ENCODE peak calls at places on chromosomes 7 and 10, in nine cellular contexts. I is transverse colon, L is stomach, G is upper lobe of left lung, C is SK-N-SH, U is suprapubic skin, A is GM12878, X is K562, Y is H1. S is an unnamed sample. For H3K27me3, the result is how much of the 10 kb centered on the place peaks cover.

GRCh38 chr10:118565301-118566075 is 30.0 kb downstream of the PRLHR start:
- DNase-seq in A (no peak), X (no peak), I (no peak), U (no peak), C (no peak), L (no peak), Y (no peak), G (no peak), S (no peak)

GRCh38 chr7:111132833-111133232 is 41.9 kb downstream of the LRRN3 start:
- DNase-seq in I (no peak), U (no peak), A (no peak), L (no peak), Y (no peak), X (no peak), C (no peak), G (no peak), S (no peak)

GRCh38 chr10:57696641-57697040 is 571.1 kb downstream of the IPMK start:
- DNase-seq in Y (no peak), G (no peak), X (no peak), A (no peak), U (no peak), C (no peak), L (no peak), I (no peak), S (no peak)

GRCh38 chr10:72328829-72329204 is 25.9 kb downstream of the DNAJB12 start:
- DNase-seq in A (no peak), I (no peak), L (no peak), C (no peak), G (no peak), Y (no peak), U (no peak), X (no peak), S (no peak)

GRCh38 chr7:17613338-17614041 is 315.0 kb downstream of the AHR start:
- DNase-seq in Y (no peak), G (no peak), I (no peak), C (no peak), A (no peak), U (no peak), L (no peak), X (no peak), S (no peak)

GRCh38 chr7:77537595-77538185 is 595 bp downstream of the PTPN12 start:
- DNase-seq in Y (no peak), I (peak), X (peak), L (peak), C (peak), A (no peak), G (peak), U (no peak), S (peak)

GRCh38 chr10:17512341-17513001 is 58.1 kb upstream of the ST8SIA6 start:
- DNase-seq in I (peak), U (no peak), A (no peak), G (peak), Y (no peak), L (peak), X (no peak), C (no peak), S (no peak)

GRCh38 chr10:35324196-35324595 is 12.1 kb upstream of the CCNY start:
- DNase-seq in X (no peak), C (no peak), I (no peak), G (no peak), A (no peak), U (no peak), L (no peak), Y (no peak), S (no peak)

GRCh38 chr10:125698599-125698998 is 15.6 kb upstream of the TEX36 start:
- DNase-seq in X (no peak), Y (no peak), G (no peak), A (no peak), U (no peak), C (peak), I (no peak), L (no peak), S (no peak)

GRCh38 chr7:156889746-156890145 is 3.2 kb downstream of the LMBR1 start:
- DNase-seq in Y (no peak), I (no peak), A (no peak), G (no peak), C (no peak), U (no peak), X (no peak), L (no peak), S (no peak)

GRCh38 chr10:118017071-118017740 is 29.5 kb downstream of the RAB11FIP2 start:
- DNase-seq in Y (no peak), G (no peak), A (no peak), X (no peak), L (no peak), I (no peak), U (no peak), C (no peak), S (no peak)

GRCh38 chr7:100386940-100387339 is 13.7 kb downstream of the PILRA start:
- DNase-seq in A (no peak), X (no peak), I (no peak), C (no peak), Y (no peak), U (no peak), G (no peak), L (no peak), S (no peak)

GRCh38 chr7:101352920-101353308 is 9.8 kb upstream of the COL26A1 start:
- DNase-seq in C (no peak), A (no peak), X (no peak), L (no peak), U (no peak), Y (no peak), I (no peak), G (no peak), S (no peak)

GRCh38 chr7:101168412-101169049 is 3.2 kb upstream of the VGF start:
- DNase-seq in I (no peak), A (no peak), L (no peak), Y (no peak), X (no peak), U (no peak), C (no peak), G (no peak), S (no peak)

GRCh38 chr10:47053399-47053798 is 142.2 kb downstream of the PTPN20 start:
- DNase-seq in A (no peak), I (no peak), L (peak), C (no peak), U (peak), X (no peak), G (no peak), Y (no peak), S (no peak)

GRCh38 chr10:102835007-102835482 is 2.2 kb downstream of the CYP17A1 start:
- DNase-seq in X (peak), L (peak), G (peak), C (peak), U (peak), Y (peak), I (peak), A (peak), S (peak)

GRCh38 chr7:122528879-122529481 is 169.9 kb downstream of the RNF133 start:
- DNase-seq in A (no peak), L (no peak), X (peak), G (no peak), U (no peak), Y (no peak), I (no peak), C (peak), S (no peak)

GRCh38 chr7:45574521-45575500 is 643 bp downstream of the ADCY1 start:
- DNase-seq in Y (no peak), G (no peak), U (peak), A (no peak), L (peak), X (no peak), C (peak), I (no peak), S (peak)

GRCh38 chr10:84427903-84428650 is 99.7 kb downstream of the CCSER2 start:
- DNase-seq in X (no peak), L (peak), U (no peak), C (no peak), G (no peak), A (no peak), Y (no peak), I (no peak), S (no peak)

GRCh38 chr10:122338609-122339441 is 35.7 kb upstream of the PLEKHA1 start:
- DNase-seq in Y (no peak), X (no peak), C (no peak), L (no peak), G (no peak), A (no peak), U (no peak), I (peak), S (no peak)

GRCh38 chr7:150970424-150970823 is 7.7 kb downstream of the KCNH2 start:
- DNase-seq in A (no peak), Y (no peak), U (no peak), C (no peak), X (no peak), I (no peak), L (no peak), G (no peak), S (no peak)
- TF ChIP-seq POLR2AphosphoS5 in A (no peak), Y (no peak), U (no peak), C (no peak), X (no peak), I (no peak), L (no peak), G (no peak), S (no peak)

GRCh38 chr10:43055991-43056567 is 20.8 kb upstream of the RET start:
- DNase-seq in U (peak), I (peak), G (no peak), A (no peak), X (no peak), C (peak), L (no peak), Y (no peak), S (peak)

GRCh38 chr10:43053825-43054224 is 23.0 kb upstream of the RET start:
- DNase-seq in L (no peak), X (no peak), Y (no peak), U (peak), I (peak), C (no peak), G (no peak), A (no peak), S (no peak)

GRCh38 chr10:43056568-43057011 is 20.3 kb upstream of the RET start:
- DNase-seq in L (no peak), Y (no peak), A (no peak), U (peak), X (no peak), C (no peak), G (no peak), I (no peak), S (peak)

GRCh38 chr10:43055217-43055616 is 21.7 kb upstream of the RET start:
- DNase-seq in X (no peak), G (peak), A (no peak), C (no peak), Y (no peak), U (peak), I (no peak), L (no peak), S (no peak)

DNA sequence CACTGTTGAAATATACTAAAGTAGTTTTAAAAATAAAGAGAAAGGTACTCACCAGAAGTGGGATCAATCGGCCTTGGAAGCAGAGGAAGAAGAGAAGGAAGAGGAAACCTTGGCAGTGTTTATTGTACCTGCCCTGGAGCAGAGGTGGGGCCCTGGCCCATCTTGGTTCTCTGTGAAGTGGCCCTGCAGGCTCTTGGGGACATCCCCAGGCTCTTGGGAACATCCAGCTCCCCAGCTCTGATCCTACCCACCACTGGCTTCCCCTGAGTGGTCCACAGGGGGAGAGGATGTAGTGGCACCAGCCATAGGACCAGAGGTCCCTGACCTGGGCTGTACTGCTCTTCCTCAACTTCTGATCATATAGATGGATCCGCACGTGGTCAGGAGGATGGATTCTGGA is 22.3 kb upstream of the RET start:
- DNase-seq in G (no peak), U (peak), Y (no peak), L (no peak), X (no peak), I (no peak), A (no peak), C (no peak), S (no peak)
- TF ChIP-seq EP300 in G (no peak), U (no peak), Y (no peak), L (no peak), X (no peak), I (no peak), A (no peak), C (no peak), S (no peak)

DNA sequence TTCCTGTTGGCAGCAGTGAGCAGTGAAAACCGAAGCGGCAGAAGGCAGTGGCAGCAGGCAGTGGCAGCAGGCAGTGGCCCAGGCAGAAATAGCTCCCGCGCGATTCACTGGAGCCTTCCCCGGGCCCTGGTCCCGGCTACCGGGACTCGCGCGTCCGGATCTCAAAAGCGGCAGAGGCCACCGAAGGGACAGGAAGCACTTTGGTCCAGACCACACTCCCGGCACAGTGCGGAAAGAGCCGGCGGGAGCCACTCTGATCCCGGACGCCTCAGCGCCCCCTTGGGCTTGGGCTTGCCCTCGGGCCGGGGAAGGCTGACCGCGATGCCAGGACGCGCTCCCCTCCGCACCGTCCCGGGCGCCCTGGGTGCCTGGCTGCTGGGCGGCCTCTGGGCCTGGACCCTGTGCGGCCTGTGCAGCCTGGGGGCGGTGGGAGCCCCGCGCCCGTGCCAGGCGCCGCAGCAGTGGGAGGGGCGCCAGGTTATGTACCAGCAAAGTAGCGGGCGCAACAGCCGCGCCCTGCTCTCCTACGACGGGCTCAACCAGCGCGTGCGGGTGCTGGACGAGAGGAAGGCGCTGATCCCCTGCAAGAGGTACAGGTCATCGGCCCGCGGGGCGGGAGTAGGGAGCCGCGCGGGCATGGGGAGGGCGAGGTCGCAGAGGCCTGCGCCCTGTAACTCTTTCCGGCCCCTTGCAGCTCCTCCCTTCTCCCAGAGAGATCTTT is at the start of gene EPDR1:
- DNase-seq in I (peak), X (no peak), U (no peak), C (peak), A (no peak), Y (no peak), G (peak), L (no peak), S (peak)
- H3K27me3 ChIP-seq in I (under half), X (under half), U (under half), C (under half), A (under half), Y (under half), G (under half), L (under half), S (under half)

DNA sequence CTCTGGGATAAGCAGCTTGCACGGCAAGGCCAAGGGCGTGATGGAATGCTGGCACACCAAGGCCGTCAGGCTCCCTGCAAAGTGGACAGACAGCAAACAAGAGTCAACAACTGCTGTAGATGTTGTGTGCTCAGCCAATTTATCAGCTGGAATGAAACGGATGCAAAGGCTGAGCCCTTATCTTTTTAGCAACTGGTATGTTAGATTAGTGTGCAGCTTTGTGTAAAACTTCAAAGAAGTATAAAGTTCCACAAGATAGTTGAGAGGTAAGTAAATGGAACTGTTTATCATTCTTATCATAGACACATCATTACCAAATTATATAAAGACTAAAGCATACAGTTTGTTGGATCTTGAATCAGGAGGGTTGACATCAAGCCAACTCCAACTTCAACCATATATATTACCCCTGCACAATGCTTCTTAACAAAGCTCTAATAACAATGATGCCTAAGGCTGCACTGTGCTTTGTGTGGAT is 289.0 kb downstream of the TNS3 start:
- DNase-seq in I (no peak), X (no peak), A (no peak), G (no peak), L (peak), Y (no peak), C (no peak), U (no peak), S (no peak)
- TF ChIP-seq POLR2AphosphoS5 in I (no peak), X (no peak), A (no peak), G (no peak), L (no peak), Y (no peak), C (no peak), U (no peak), S (no peak)